ENCODE peak calls at places on chromosomes 1 and 21, in four cellular contexts. One of them, this sample, is unnamed.

GRCh38 chr1:22373252-22373651 is 78.4 kb upstream of the ZBTB40 start:
- DNase-seq in SK-N-SH: no peak
- DNase-seq in K562: no peak
- DNase-seq in HepG2: no peak
- DNase-seq in this sample: no peak

GRCh38 chr21:45525910-45526306 is 16.3 kb downstream of the SLC19A1 start:
- DNase-seq in SK-N-SH: no peak
- DNase-seq in K562: no peak
- DNase-seq in HepG2: no peak
- DNase-seq in this sample: no peak

GRCh38 chr1:19448491-19449439 is 36.6 kb downstream of the CAPZB start:
- DNase-seq in SK-N-SH: peak; percentile 89
- DNase-seq in K562: no peak
- DNase-seq in HepG2: no peak
- DNase-seq in this sample: no peak

GRCh38 chr21:37266515-37267221 is 466 bp downstream of the VPS26C start:
- DNase-seq in SK-N-SH: peak; percentile 57
- DNase-seq in K562: peak; percentile 74
- DNase-seq in HepG2: peak; percentile 27
- DNase-seq in this sample: no peak

GRCh38 chr1:94920061-94920460 is 6.8 kb downstream of the CNN3 start:
- DNase-seq in SK-N-SH: no peak
- DNase-seq in K562: no peak
- DNase-seq in HepG2: peak; percentile 18
- DNase-seq in this sample: no peak

GRCh38 chr21:28444567-28444966 is 548.1 kb downstream of the LTN1 start:
- DNase-seq in SK-N-SH: no peak
- DNase-seq in K562: no peak
- DNase-seq in HepG2: no peak
- DNase-seq in this sample: no peak

GRCh38 chr21:8997011-8997440 is 1524.4 kb upstream of the TPTE start:
- DNase-seq in SK-N-SH: no peak
- DNase-seq in K562: peak; percentile 55
- DNase-seq in HepG2: peak; percentile 78
- DNase-seq in this sample: no peak

GRCh38 chr1:61004269-61005003 is 77.9 kb upstream of the NFIA start:
- DNase-seq in SK-N-SH: no peak
- DNase-seq in K562: no peak
- DNase-seq in HepG2: no peak
- DNase-seq in this sample: no peak

GRCh38 chr1:63064135-63064534 is 258.2 kb upstream of the FOXD3 start:
- DNase-seq in SK-N-SH: no peak
- DNase-seq in K562: no peak
- DNase-seq in HepG2: no peak
- DNase-seq in this sample: no peak

GRCh38 chr1:29746076-29746665 is 509.8 kb downstream of the PTPRU start:
- DNase-seq in SK-N-SH: no peak
- DNase-seq in K562: no peak
- DNase-seq in HepG2: no peak
- DNase-seq in this sample: no peak

GRCh38 chr1:45002650-45003645 is 8.2 kb downstream of the HECTD3 start:
- DNase-seq in SK-N-SH: no peak
- DNase-seq in K562: no peak
- DNase-seq in HepG2: no peak
- DNase-seq in this sample: no peak

GRCh38 chr1:213095467-213095866 is 44.4 kb downstream of the RPS6KC1 start:
- DNase-seq in SK-N-SH: no peak
- DNase-seq in K562: no peak
- DNase-seq in HepG2: no peak
- DNase-seq in this sample: no peak

GRCh38 chr1:43613075-43613942 is 36.6 kb upstream of the KDM4A start:
- DNase-seq in SK-N-SH: no peak
- DNase-seq in K562: no peak
- DNase-seq in HepG2: no peak
- DNase-seq in this sample: no peak

GRCh38 chr1:66747500-66747899 is 4.8 kb upstream of the DYNLT5 start:
- DNase-seq in SK-N-SH: no peak
- DNase-seq in K562: no peak
- DNase-seq in HepG2: no peak
- DNase-seq in this sample: no peak

GRCh38 chr1:206768472-206769330 is 1.9 kb upstream of the IL19 start:
- DNase-seq in SK-N-SH: no peak
- DNase-seq in K562: peak; percentile 22
- DNase-seq in HepG2: no peak
- DNase-seq in this sample: no peak

GRCh38 chr1:206771353-206771722 is 765 bp downstream of the IL19 start:
- DNase-seq in SK-N-SH: no peak
- DNase-seq in K562: no peak
- DNase-seq in HepG2: no peak
- DNase-seq in this sample: no peak

GRCh38 chr1:206769331-206769731 is 1.2 kb upstream of the IL19 start:
- DNase-seq in SK-N-SH: no peak
- DNase-seq in K562: no peak
- DNase-seq in HepG2: no peak
- DNase-seq in this sample: peak; percentile 96

GRCh38 chr1:206772228-206773002 is at the start of gene IL10:
- DNase-seq in SK-N-SH: no peak
- DNase-seq in K562: no peak
- DNase-seq in HepG2: no peak
- DNase-seq in this sample: no peak

DNA sequence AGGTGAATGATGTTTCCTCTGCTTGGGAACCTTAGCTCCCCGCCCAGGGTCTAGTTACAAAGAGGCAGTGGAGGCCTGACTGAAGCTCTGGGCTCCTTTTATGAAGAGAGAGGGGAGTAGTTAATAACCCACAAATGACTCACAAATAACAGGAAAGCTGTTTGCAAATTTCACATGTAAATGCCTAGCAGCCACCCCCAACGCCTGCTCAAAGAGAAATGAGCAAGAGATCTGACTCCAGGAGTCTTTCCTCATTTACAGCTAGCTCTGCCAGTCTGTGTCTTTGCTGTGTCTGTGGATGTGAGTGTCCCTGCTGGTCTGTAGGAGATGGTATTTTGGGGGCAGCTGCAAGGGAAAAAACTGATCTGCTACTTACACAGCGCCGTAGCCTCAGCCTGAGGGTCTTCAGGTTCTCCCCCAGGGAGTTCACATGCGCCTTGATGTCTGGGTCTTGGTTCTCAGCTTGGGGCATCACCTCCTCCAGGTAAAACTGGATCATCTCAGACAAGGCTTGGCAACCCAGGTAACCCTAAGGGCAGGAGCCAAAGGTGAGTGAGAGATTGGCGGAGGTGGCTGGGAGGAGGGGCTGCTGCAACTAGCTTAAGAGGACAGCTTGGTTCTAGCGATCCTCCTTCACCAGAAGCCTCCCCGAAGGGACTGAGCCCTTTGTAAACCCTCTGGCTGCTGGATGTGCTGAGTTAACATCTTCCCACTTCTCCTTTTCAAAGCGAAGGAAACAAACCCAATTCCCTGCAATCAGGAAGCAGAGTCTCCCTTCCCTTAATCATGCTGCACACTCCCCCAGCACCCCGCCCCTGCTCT is at the start of gene IL19:
- DNase-seq in SK-N-SH: no peak
- DNase-seq in K562: peak; percentile 37
- DNase-seq in HepG2: no peak
- DNase-seq in this sample: no peak
- TF ChIP-seq JUND in SK-N-SH: no peak
- TF ChIP-seq JUND in K562: no peak
- TF ChIP-seq JUND in HepG2: no peak
- TF ChIP-seq JUND in this sample: no peak

GRCh38 chr1:15220024-15220392 is 27.0 kb upstream of the FHAD1 start:
- DNase-seq in SK-N-SH: no peak
- DNase-seq in K562: no peak
- DNase-seq in HepG2: no peak
- DNase-seq in this sample: no peak

GRCh38 chr1:15217654-15218053 is 29.4 kb upstream of the FHAD1 start:
- DNase-seq in SK-N-SH: no peak
- DNase-seq in K562: no peak
- DNase-seq in HepG2: no peak
- DNase-seq in this sample: no peak

GRCh38 chr1:15219280-15220023 is 27.6 kb upstream of the FHAD1 start:
- DNase-seq in SK-N-SH: no peak
- DNase-seq in K562: no peak
- DNase-seq in HepG2: no peak
- DNase-seq in this sample: no peak

GRCh38 chr1:15220825-15221431 is 26.1 kb upstream of the FHAD1 start:
- DNase-seq in SK-N-SH: peak; percentile 44
- DNase-seq in K562: no peak
- DNase-seq in HepG2: peak; percentile 55
- DNase-seq in this sample: no peak

DNA sequence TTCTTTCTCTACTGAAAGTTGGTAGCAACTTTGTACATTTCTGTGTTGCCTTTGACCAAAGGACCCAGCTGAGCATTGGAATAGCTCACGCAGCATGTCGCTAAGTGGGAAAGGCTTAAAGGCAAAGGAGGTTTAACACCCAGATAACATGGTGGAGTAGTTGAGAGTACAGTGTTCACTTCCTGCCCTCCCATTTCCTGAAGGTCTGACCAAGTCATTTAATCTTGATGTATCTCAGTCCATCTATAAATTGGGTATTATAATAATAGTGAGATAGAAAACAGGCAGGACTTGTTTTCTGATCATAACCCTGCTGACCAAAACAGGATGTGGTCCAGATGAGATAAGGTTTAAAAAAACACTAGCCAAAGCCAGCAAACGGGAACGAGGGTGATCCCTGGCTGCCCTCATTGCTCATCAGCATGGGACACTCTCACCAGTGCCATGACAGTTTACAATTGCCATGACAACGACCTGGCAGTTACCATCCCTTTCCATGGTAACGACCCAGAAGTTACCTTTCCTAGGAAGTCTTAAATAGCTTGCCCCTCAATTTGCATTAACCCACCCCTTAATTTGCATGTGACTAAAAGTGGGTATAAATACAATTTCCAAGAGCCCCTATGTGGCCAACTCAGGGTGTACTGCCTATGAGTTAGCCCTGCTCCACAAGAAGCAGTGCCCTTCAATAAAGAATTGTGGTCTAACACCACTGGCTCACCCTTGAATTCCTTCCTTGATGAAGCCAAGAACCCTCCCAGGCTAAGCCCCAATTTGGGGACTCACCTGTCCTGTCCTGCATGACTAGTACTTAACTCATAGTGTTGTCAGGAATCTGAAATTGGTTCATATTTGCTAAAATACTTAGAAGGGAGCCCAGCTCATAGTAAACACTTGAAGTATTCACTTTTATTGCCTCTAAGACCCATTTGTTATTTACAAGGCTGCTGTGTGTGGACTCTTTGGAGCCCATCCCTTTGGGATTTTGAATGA is 28.4 kb upstream of the FHAD1 start:
- DNase-seq in SK-N-SH: peak; percentile 57
- DNase-seq in K562: peak; percentile 60
- DNase-seq in HepG2: no peak
- DNase-seq in this sample: peak; percentile 7
- TF ChIP-seq NFIC in SK-N-SH: no peak
- TF ChIP-seq NFIC in K562: no peak
- TF ChIP-seq NFIC in HepG2: no peak
- TF ChIP-seq NFIC in this sample: no peak

GRCh38 chr1:162147760-162148159 is 78.3 kb downstream of the NOS1AP start:
- DNase-seq in SK-N-SH: no peak
- DNase-seq in K562: no peak
- DNase-seq in HepG2: peak; percentile 47
- DNase-seq in this sample: no peak
- TF ChIP-seq CTCF in SK-N-SH: no peak
- TF ChIP-seq CTCF in K562: no peak
- TF ChIP-seq CTCF in HepG2: no peak
- TF ChIP-seq CTCF in this sample: no peak

GRCh38 chr1:228211091-228211870 is 3.4 kb downstream of the OBSCN start:
- DNase-seq in SK-N-SH: no peak
- DNase-seq in K562: no peak
- DNase-seq in HepG2: no peak
- DNase-seq in this sample: no peak
- TF ChIP-seq JUND in SK-N-SH: no peak
- TF ChIP-seq JUND in K562: no peak
- TF ChIP-seq JUND in HepG2: no peak
- TF ChIP-seq JUND in this sample: no peak

GRCh38 chr1:241774017-241774416 is 74.0 kb upstream of the EXO1 start:
- DNase-seq in SK-N-SH: no peak
- DNase-seq in K562: peak; percentile 82
- DNase-seq in HepG2: no peak
- DNase-seq in this sample: no peak
- TF ChIP-seq NFIC in SK-N-SH: no peak
- TF ChIP-seq NFIC in K562: peak; percentile 92
- TF ChIP-seq NFIC in HepG2: no peak
- TF ChIP-seq NFIC in this sample: no peak

GRCh38 chr21:23017989-23018388 is 2019.8 kb downstream of the NCAM2 start:
- DNase-seq in SK-N-SH: no peak
- DNase-seq in K562: no peak
- DNase-seq in HepG2: no peak
- DNase-seq in this sample: no peak

GRCh38 chr21:23020969-23021368 is 2022.8 kb downstream of the NCAM2 start:
- DNase-seq in SK-N-SH: no peak
- DNase-seq in K562: no peak
- DNase-seq in HepG2: no peak
- DNase-seq in this sample: no peak

GRCh38 chr21:23014021-23014420 is 2015.8 kb downstream of the NCAM2 start:
- DNase-seq in SK-N-SH: no peak
- DNase-seq in K562: no peak
- DNase-seq in HepG2: no peak
- DNase-seq in this sample: no peak

GRCh38 chr21:23021481-23021880 is 2023.3 kb downstream of the NCAM2 start:
- DNase-seq in SK-N-SH: no peak
- DNase-seq in K562: no peak
- DNase-seq in HepG2: no peak
- DNase-seq in this sample: no peak

GRCh38 chr21:23016617-23017016 is 2018.4 kb downstream of the NCAM2 start:
- DNase-seq in SK-N-SH: peak; percentile 27
- DNase-seq in K562: peak; percentile 1
- DNase-seq in HepG2: no peak
- DNase-seq in this sample: no peak
- TF ChIP-seq CTCF in SK-N-SH: peak; percentile 37
- TF ChIP-seq CTCF in K562: no peak
- TF ChIP-seq CTCF in HepG2: no peak
- TF ChIP-seq CTCF in this sample: no peak

DNA sequence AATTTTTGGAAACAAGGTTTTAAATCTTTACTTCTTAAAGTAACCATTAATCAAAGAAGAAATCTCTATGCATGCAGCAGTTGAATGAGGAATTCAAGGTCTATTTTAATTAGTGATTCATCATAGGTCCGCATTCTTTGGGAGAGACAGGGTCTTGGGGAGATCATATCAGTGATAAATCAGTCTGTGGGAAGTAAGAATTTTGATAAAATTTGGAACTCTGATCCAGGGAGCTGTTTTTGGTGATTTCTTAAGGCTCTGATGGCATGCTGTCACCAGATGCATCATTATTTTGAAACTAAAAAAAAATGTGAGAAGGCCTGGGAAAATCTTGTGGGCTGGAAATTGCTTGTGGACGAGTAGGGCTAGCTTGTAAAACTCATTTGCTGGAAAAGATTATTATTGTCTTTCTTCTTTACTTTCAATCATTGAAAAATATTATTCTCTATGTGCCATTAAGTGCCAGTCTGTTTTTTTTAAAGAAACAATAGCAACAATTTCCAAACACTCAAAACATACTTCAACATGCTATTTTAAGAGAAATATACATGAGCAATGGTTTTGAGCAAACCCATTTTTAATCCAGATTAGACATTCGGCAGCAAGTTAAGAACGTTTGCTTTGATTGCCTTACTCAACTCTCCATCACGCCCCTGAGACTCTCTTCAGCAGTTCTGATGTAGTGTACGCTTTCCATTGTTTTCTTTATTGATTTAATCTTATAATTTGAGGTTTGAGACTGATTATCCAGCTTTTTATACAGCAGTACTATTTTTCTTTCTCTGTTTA is 62.6 kb downstream of the ZBTB18 start:
- DNase-seq in SK-N-SH: no peak
- DNase-seq in K562: no peak
- DNase-seq in HepG2: no peak
- DNase-seq in this sample: no peak
- TF ChIP-seq JUND in SK-N-SH: peak; percentile 99
- TF ChIP-seq JUND in K562: no peak
- TF ChIP-seq JUND in HepG2: no peak
- TF ChIP-seq JUND in this sample: no peak